ENCODE peak calls at places on chromosomes 13 and 19, in six cellular contexts. J, C, Z, N, D and B are unnamed samples.

GRCh38 chr19:6556480-6556879 is 25.7 kb downstream of the TNFSF9 start:
- DNase-seq in J (no peak), C (no peak), Z (no peak), N (no peak), D (no peak), B (no peak)

GRCh38 chr19:36330226-36330625 is 48.8 kb downstream of the ZFP14 start:
- DNase-seq in J (no peak), C (no peak), Z (no peak), N (no peak), D (no peak), B (no peak)

GRCh38 chr19:57099199-57099661 is 20.6 kb upstream of the USP29 start:
- DNase-seq in J (no peak), C (peak), Z (peak), N (peak), D (peak), B (no peak)

GRCh38 chr19:12841094-12841493 is 2.8 kb downstream of the MAST1 start:
- DNase-seq in J (peak), C (peak), Z (peak), N (peak), D (peak), B (no peak)

GRCh38 chr19:6610934-6611370 is 20.0 kb upstream of the CD70 start:
- DNase-seq in J (no peak), C (no peak), Z (no peak), N (no peak), D (no peak), B (no peak)

GRCh38 chr19:35124098-35125060 is 8.8 kb downstream of the FXYD3 start:
- DNase-seq in J (no peak), C (peak), Z (peak), N (peak), D (peak), B (peak)

GRCh38 chr13:67736646-67737420 is 506.7 kb upstream of the PCDH9 start:
- DNase-seq in J (peak), C (peak), Z (no peak), N (peak), D (no peak), B (no peak)

GRCh38 chr13:79779761-79780160 is 298.8 kb downstream of the NDFIP2 start:
- DNase-seq in J (no peak), C (peak), Z (peak), N (peak), D (peak), B (peak)

GRCh38 chr19:12769689-12770088 is 5.7 kb downstream of the HOOK2 start:
- DNase-seq in J (no peak), C (peak), Z (peak), N (peak), D (peak), B (no peak)

GRCh38 chr13:77584111-77584510 is 48.6 kb downstream of the SCEL start:
- DNase-seq in J (no peak), C (no peak), Z (no peak), N (no peak), D (no peak), B (no peak)

GRCh38 chr13:74203576-74203975 is 69.4 kb upstream of the KLF12 start:
- DNase-seq in J (no peak), C (no peak), Z (no peak), N (no peak), D (no peak), B (no peak)

GRCh38 chr19:16382775-16383543 is 58.3 kb downstream of the KLF2 start:
- DNase-seq in J (peak), C (peak), Z (no peak), N (peak), D (peak), B (peak)

DNA sequence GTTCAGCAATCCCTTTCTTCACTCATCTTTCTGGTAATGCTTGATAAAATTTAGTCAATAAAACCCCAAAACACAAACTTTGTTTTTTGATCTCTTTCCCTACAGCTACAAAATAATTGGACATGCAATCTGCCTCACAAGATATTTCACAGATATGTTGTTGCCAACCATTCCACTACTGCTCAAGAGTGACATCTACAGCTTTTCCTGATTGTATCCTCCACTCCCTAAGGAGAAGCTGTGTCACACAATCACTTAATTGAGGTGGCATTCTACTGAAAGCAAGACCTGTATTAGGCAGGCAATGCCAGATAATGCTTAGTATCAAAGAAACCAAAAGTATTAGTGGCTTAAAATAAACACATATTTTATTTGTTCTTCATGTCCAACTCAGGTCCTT is 1646.2 kb upstream of the SPRY2 start:
- DNase-seq in J (no peak), C (no peak), Z (no peak), N (no peak), D (no peak), B (no peak)
- TF ChIP-seq CTCF in J (no peak), C (no peak), Z (no peak), N (peak), D (no peak), B (no peak)

GRCh38 chr13:47594833-47595232 is 406.2 kb downstream of the SUCLA2 start:
- DNase-seq in J (no peak), C (no peak), Z (no peak), N (peak), D (no peak), B (no peak)
- TF ChIP-seq CTCF in J (no peak), C (no peak), Z (no peak), N (peak), D (no peak), B (no peak)

GRCh38 chr13:95226476-95226875 is 74.8 kb downstream of the ABCC4 start:
- DNase-seq in J (no peak), C (peak), Z (no peak), N (no peak), D (no peak), B (no peak)
- TF ChIP-seq CTCF in J (no peak), C (no peak), Z (no peak), N (no peak), D (no peak), B (no peak)

DNA sequence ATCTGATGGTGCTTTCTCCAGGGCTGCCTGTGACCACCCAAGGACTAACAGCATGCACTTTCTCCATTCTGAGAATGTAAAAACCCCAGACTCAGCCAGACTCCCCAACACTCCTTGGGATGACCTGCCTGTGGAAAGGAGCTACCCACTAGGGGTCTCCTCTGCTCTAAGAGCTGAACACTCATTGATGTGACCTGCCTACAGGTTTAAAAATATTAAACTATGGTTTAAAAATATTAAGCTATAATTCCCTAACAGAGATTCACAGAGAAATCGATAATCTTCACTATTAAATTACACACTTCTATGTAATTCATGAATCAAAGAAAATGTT is 696.2 kb upstream of the SLITRK5 start:
- DNase-seq in J (no peak), C (no peak), Z (no peak), N (no peak), D (no peak), B (no peak)
- TF ChIP-seq CTCF in J (peak), C (no peak), Z (no peak), N (peak), D (no peak), B (no peak)

DNA sequence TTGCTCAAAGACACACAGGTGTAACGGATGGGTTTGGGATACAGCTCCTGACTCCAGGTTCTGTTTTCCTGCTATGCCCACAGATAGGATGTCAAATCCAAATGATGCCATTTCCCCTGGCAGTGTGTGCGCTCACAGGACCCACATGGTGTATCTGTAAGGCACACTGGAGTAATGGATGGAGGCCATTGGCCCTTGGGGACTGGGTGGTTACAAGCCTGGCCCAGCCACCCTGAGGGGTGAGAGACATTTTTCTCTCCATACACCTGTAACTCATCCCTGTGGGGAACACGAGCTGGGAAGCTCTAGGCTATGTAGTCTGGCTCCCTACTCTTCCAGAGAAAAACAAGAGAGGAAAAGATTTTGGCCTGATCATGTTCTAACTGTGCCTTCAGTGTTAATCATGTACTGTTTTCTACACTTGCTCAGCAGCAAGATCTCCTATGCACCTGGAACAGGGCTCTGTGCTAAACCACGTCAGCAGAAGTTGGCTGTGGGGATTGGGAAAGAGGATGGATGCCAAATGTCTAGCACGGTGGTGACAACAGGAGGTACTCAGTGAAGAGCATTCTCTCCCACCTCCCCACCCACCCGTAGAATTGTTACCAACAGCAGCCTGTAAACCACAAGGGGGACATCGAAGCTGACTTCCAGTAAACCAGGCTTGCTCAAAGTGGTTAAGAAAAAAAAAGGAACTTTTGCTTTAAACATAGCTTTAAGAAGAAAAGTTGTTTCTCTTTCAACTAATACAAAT is 237.0 kb downstream of the LACC1 start:
- DNase-seq in J (no peak), C (no peak), Z (no peak), N (peak), D (no peak), B (no peak)
- TF ChIP-seq CTCF in J (no peak), C (no peak), Z (no peak), N (peak), D (no peak), B (peak)